ENCODE peak calls at places on chromosomes 11 and 22, in four cellular contexts. T, X, Y and U are unnamed samples.
A peak's percentile ranks its signal among the peaks of the same experiment; 100 is the strongest.

GRCh38 chr22:35397095-35397904 is 2.6 kb upstream of the MCM5 start:
- DNase-seq in Y (no peak), X (no peak), T (no peak), U (no peak)

GRCh38 chr22:22838148-22838786 is 49.3 kb upstream of the IGLL5 start:
- DNase-seq in Y (no peak), X (no peak), T (no peak), U (no peak)

GRCh38 chr11:82261367-82261766 is 472.3 kb downstream of the FAM181B start:
- DNase-seq in X (no peak), Y (no peak), T (no peak), U (no peak)

GRCh38 chr22:34308101-34308500 is 387.8 kb upstream of the LARGE1 start:
- DNase-seq in Y (no peak), T (no peak), X (no peak), U (no peak)

GRCh38 chr11:111454561-111455192 is 57.5 kb downstream of the BTG4 start:
- DNase-seq in T (peak; percentile 26), Y (peak; percentile 79), X (peak; percentile 81), U (peak; percentile 85)

GRCh38 chr22:46577361-46578249 is 40.2 kb upstream of the CELSR1 start:
- DNase-seq in X (peak; percentile 17), Y (no peak), T (no peak), U (no peak)

GRCh38 chr11:60860943-60861342 is 5.2 kb upstream of the PTGDR2 start:
- DNase-seq in T (no peak), X (no peak), Y (no peak), U (no peak)

GRCh38 chr11:126149759-126150236 is 61.7 kb downstream of the RPUSD4 start:
- DNase-seq in X (no peak), T (no peak), Y (no peak), U (no peak)

GRCh38 chr11:73249304-73249703 is 22.8 kb upstream of the P2RY6 start:
- DNase-seq in X (no peak), T (no peak), Y (no peak), U (no peak)